ENCODE peak calls at places on chromosomes 16 and 17, in eight cellular contexts. E is lower leg skin; K is NCI-H2227 treated with DMSO at 0.1 percent for 48 hours; I is AG04449; Z is hepatocyte; T is activated T-helper 1 cell treated with anti-CD3 and anti-CD28 coated beads, Interleukin-12 subunit alpha, Interleukin-12 subunit beta, Interleukin-2, Interleukin-4 antibody, amounts not matched to agents 30 ng/mL and 10 ng/mL and 1 ng/mL, durations not matched to agents 14 hours and 24 hours and 36 hours; C is AG04450; W is NAMALWA. Q is an unnamed sample.

GRCh38 chr16:13956635-13957196 is 36.8 kb downstream of the ERCC4 start:
- DNase-seq in E (no peak), K (peak; percentile 25), I (no peak), Z (no peak), T (no peak), C (no peak), W (no peak), Q (no peak)

GRCh38 chr16:14529010-14529669 is 100.9 kb downstream of the PARN start:
- DNase-seq in E (peak; percentile 89), K (peak; percentile 68), I (peak; percentile 76), Z (peak; percentile 86), T (peak; percentile 24), C (peak; percentile 83), W (peak; percentile 87), Q (peak; percentile 41)

GRCh38 chr17:35809855-35810461 is 674 bp downstream of the TAF15 start:
- DNase-seq in E (no peak), K (no peak), I (no peak), Z (peak; percentile 66), T (no peak), C (no peak), W (no peak), Q (no peak)

GRCh38 chr17:63082952-63083351 is 116.9 kb downstream of the TANC2 start:
- DNase-seq in E (no peak), K (no peak), I (no peak), Z (no peak), T (no peak), C (no peak), W (no peak), Q (no peak)

GRCh38 chr17:79071161-79071560 is 3.5 kb upstream of the ENGASE start:
- DNase-seq in E (no peak), K (no peak), I (no peak), Z (no peak), T (no peak), C (no peak), W (no peak), Q (no peak)

GRCh38 chr17:16040710-16041251 is 41.2 kb downstream of the TTC19 start:
- DNase-seq in E (no peak), K (no peak), I (peak; percentile 26), Z (peak; percentile 72), T (no peak), C (peak; percentile 21), W (no peak), Q (no peak)

GRCh38 chr16:48829361-48829760 is 219.4 kb upstream of the N4BP1 start:
- DNase-seq in E (peak; percentile 76), K (no peak), I (no peak), Z (no peak), T (no peak), C (no peak), W (no peak), Q (no peak)

GRCh38 chr16:1126577-1126976 is 26.3 kb upstream of the CACNA1H start:
- DNase-seq in E (no peak), K (no peak), I (no peak), Z (no peak), T (no peak), C (no peak), W (no peak), Q (no peak)

GRCh38 chr17:41777579-41778188 is 8.8 kb downstream of the JUP start:
- DNase-seq in E (no peak), K (no peak), I (peak; percentile 47), Z (peak; percentile 60), T (no peak), C (peak; percentile 90), W (no peak), Q (peak; percentile 73)

GRCh38 chr17:2595200-2595599 is 1.7 kb downstream of the PAFAH1B1 start:
- DNase-seq in E (no peak), K (no peak), I (no peak), Z (no peak), T (no peak), C (no peak), W (no peak), Q (no peak)

GRCh38 chr17:55421179-55421934 is at the start of gene MMD:
- DNase-seq in E (peak; percentile 89), K (no peak), I (no peak), Z (peak; percentile 69), T (no peak), C (no peak), W (no peak), Q (peak; percentile 40)

GRCh38 chr17:74863420-74864296 is 4.0 kb upstream of the GRIN2C start:
- DNase-seq in E (no peak), K (no peak), I (no peak), Z (no peak), T (no peak), C (no peak), W (no peak), Q (no peak)

GRCh38 chr17:83151442-83152220 is 72.2 kb downstream of the METRNL start:
- DNase-seq in E (peak; percentile 84), K (no peak), I (no peak), Z (peak; percentile 36), T (no peak), C (no peak), W (no peak), Q (no peak)

GRCh38 chr16:31873556-31874353 is at the start of gene ZNF267:
- DNase-seq in E (peak; percentile 98), K (peak; percentile 87), I (peak; percentile 40), Z (peak; percentile 97), T (peak; percentile 90), C (peak; percentile 77), W (peak; percentile 97), Q (peak; percentile 96)

GRCh38 chr17:78401246-78401645 is 22.8 kb downstream of the PGS1 start:
- DNase-seq in E (no peak), K (no peak), I (no peak), Z (no peak), T (no peak), C (no peak), W (no peak), Q (no peak)

GRCh38 chr17:42659079-42659931 is at the start of gene TUBG2:
- DNase-seq in E (peak; percentile 96), K (peak; percentile 95), I (no peak), Z (peak; percentile 95), T (peak; percentile 70), C (peak; percentile 74), W (peak; percentile 70), Q (peak; percentile 95)

GRCh38 chr17:79921411-79922160 is 82.3 kb upstream of the CBX4 start:
- DNase-seq in E (no peak), K (no peak), I (no peak), Z (no peak), T (no peak), C (no peak), W (no peak), Q (no peak)

GRCh38 chr16:66374176-66374575 is 7.7 kb downstream of the CDH5 start:
- DNase-seq in E (peak; percentile 61), K (no peak), I (no peak), Z (no peak), T (no peak), C (no peak), W (no peak), Q (no peak)

GRCh38 chr16:77943770-77944169 is 78.6 kb upstream of the CLEC3A start:
- DNase-seq in E (no peak), K (no peak), I (no peak), Z (no peak), T (no peak), C (no peak), W (no peak), Q (peak; percentile 95)

GRCh38 chr17:38889745-38890409 is 20.0 kb downstream of the LASP1 start:
- DNase-seq in E (no peak), K (no peak), I (no peak), Z (no peak), T (no peak), C (no peak), W (no peak), Q (no peak)

GRCh38 chr16:3879258-3879886 is 1.1 kb downstream of the CREBBP start:
- DNase-seq in E (peak; percentile 88), K (no peak), I (no peak), Z (peak; percentile 40), T (peak; percentile 4), C (no peak), W (peak; percentile 44), Q (no peak)

GRCh38 chr17:17523001-17523713 is 27.0 kb upstream of the RASD1 start:
- DNase-seq in E (no peak), K (no peak), I (no peak), Z (no peak), T (no peak), C (no peak), W (no peak), Q (peak; percentile 76)

GRCh38 chr17:273994-274832 is 78.4 kb downstream of the RPH3AL start:
- DNase-seq in E (peak; percentile 71), K (no peak), I (no peak), Z (no peak), T (no peak), C (no peak), W (no peak), Q (no peak)

GRCh38 chr16:24670623-24671454 is 58.6 kb upstream of the TNRC6A start:
- DNase-seq in E (peak; percentile 85), K (peak; percentile 87), I (no peak), Z (peak; percentile 63), T (no peak), C (no peak), W (peak; percentile 70), Q (peak; percentile 72)

GRCh38 chr17:35890774-35891155 is 10.6 kb upstream of the CCL5 start:
- DNase-seq in E (no peak), K (no peak), I (no peak), Z (no peak), T (peak; percentile 80), C (no peak), W (no peak), Q (peak; percentile 85)

GRCh38 chr17:43020030-43020621 is 2.1 kb downstream of the VAT1 start:
- DNase-seq in E (no peak), K (no peak), I (no peak), Z (no peak), T (no peak), C (no peak), W (no peak), Q (no peak)

GRCh38 chr16:54066451-54067056 is 220.0 kb downstream of the IRX3 start:
- DNase-seq in E (no peak), K (no peak), I (no peak), Z (no peak), T (no peak), C (no peak), W (no peak), Q (no peak)